ENCODE peak calls at places on chromosomes 4 and X, in five cellular contexts. One of them, this sample, is unnamed.

GRCh38 chr4:187090401-187090800 is 366.7 kb upstream of the FAT1 start:
- DNase-seq in body of pancreas: no peak
- DNase-seq in heart right ventricle: no peak
- DNase-seq in upper lobe of left lung: no peak
- DNase-seq in right cardiac atrium: no peak
- DNase-seq in this sample: no peak

GRCh38 chr4:120683902-120684540 is 238.5 kb downstream of the PRDM5 start:
- DNase-seq in body of pancreas: no peak
- DNase-seq in heart right ventricle: no peak
- DNase-seq in upper lobe of left lung: no peak
- DNase-seq in right cardiac atrium: no peak
- DNase-seq in this sample: no peak

GRCh38 chrX:104469771-104470170 is 96.2 kb upstream of the IL1RAPL2 start:
- DNase-seq in body of pancreas: no peak
- DNase-seq in heart right ventricle: no peak
- DNase-seq in upper lobe of left lung: no peak
- DNase-seq in right cardiac atrium: no peak
- DNase-seq in this sample: no peak

GRCh38 chrX:85024562-85024961 is 20.9 kb downstream of the APOOL start:
- DNase-seq in body of pancreas: no peak
- DNase-seq in heart right ventricle: no peak
- DNase-seq in upper lobe of left lung: no peak
- DNase-seq in right cardiac atrium: no peak
- DNase-seq in this sample: no peak

GRCh38 chr4:121370729-121371325 is 10.0 kb downstream of the QRFPR start:
- DNase-seq in body of pancreas: peak; percentile 33
- DNase-seq in heart right ventricle: no peak
- DNase-seq in upper lobe of left lung: no peak
- DNase-seq in right cardiac atrium: no peak
- DNase-seq in this sample: no peak

GRCh38 chr4:56531149-56531770 is 25.7 kb downstream of the ARL9 start:
- DNase-seq in body of pancreas: no peak
- DNase-seq in heart right ventricle: no peak
- DNase-seq in upper lobe of left lung: no peak
- DNase-seq in right cardiac atrium: no peak
- DNase-seq in this sample: no peak

GRCh38 chr4:89682808-89683207 is 154.2 kb downstream of the SNCA start:
- DNase-seq in body of pancreas: no peak
- DNase-seq in heart right ventricle: no peak
- DNase-seq in upper lobe of left lung: no peak
- DNase-seq in right cardiac atrium: no peak
- DNase-seq in this sample: no peak

GRCh38 chr4:56671373-56671772 is 9.7 kb downstream of the HOPX start:
- DNase-seq in body of pancreas: no peak
- DNase-seq in heart right ventricle: no peak
- DNase-seq in upper lobe of left lung: no peak
- DNase-seq in right cardiac atrium: no peak
- DNase-seq in this sample: no peak

GRCh38 chrX:41180194-41180902 is 95.1 kb downstream of the USP9X start:
- DNase-seq in body of pancreas: peak; percentile 45
- DNase-seq in heart right ventricle: no peak
- DNase-seq in upper lobe of left lung: no peak
- DNase-seq in right cardiac atrium: no peak
- DNase-seq in this sample: no peak

GRCh38 chrX:20665441-20665840 is 398.7 kb upstream of the RPS6KA3 start:
- DNase-seq in body of pancreas: no peak
- DNase-seq in heart right ventricle: no peak
- DNase-seq in upper lobe of left lung: no peak
- DNase-seq in right cardiac atrium: no peak
- DNase-seq in this sample: no peak

GRCh38 chr4:84647307-84647884 is 64.5 kb downstream of the CDS1 start:
- DNase-seq in body of pancreas: no peak
- DNase-seq in heart right ventricle: no peak
- DNase-seq in upper lobe of left lung: no peak
- DNase-seq in right cardiac atrium: no peak
- DNase-seq in this sample: no peak

GRCh38 chrX:140712413-140713173 is 3.0 kb downstream of the LINC00632 start:
- DNase-seq in body of pancreas: peak; percentile 49
- DNase-seq in heart right ventricle: peak; percentile 66
- DNase-seq in upper lobe of left lung: peak; percentile 39
- DNase-seq in right cardiac atrium: peak; percentile 90
- DNase-seq in this sample: peak; percentile 40

GRCh38 chr4:184583738-184584502 is 65.3 kb downstream of the CASP3 start:
- DNase-seq in body of pancreas: no peak
- DNase-seq in heart right ventricle: no peak
- DNase-seq in upper lobe of left lung: no peak
- DNase-seq in right cardiac atrium: no peak
- DNase-seq in this sample: no peak

GRCh38 chr4:185470503-185471195 is 884 bp downstream of the CCDC110 start:
- DNase-seq in body of pancreas: peak; percentile 94
- DNase-seq in heart right ventricle: peak; percentile 64
- DNase-seq in upper lobe of left lung: peak; percentile 85
- DNase-seq in right cardiac atrium: peak; percentile 86
- DNase-seq in this sample: peak; percentile 68

GRCh38 chrX:40700640-40701342 is 34.6 kb downstream of the MED14 start:
- DNase-seq in body of pancreas: no peak
- DNase-seq in heart right ventricle: no peak
- DNase-seq in upper lobe of left lung: no peak
- DNase-seq in right cardiac atrium: no peak
- DNase-seq in this sample: no peak

GRCh38 chr4:38678078-38678477 is 14.1 kb downstream of the KLF3 start:
- DNase-seq in body of pancreas: no peak
- DNase-seq in heart right ventricle: no peak
- DNase-seq in upper lobe of left lung: no peak
- DNase-seq in right cardiac atrium: no peak
- DNase-seq in this sample: peak; percentile 12
- H3K27ac ChIP-seq in body of pancreas: no peak overlapping the region
- H3K27ac ChIP-seq in heart right ventricle: peak overlapping the region; percentile 54
- H3K27ac ChIP-seq in upper lobe of left lung: no peak overlapping the region
- H3K27ac ChIP-seq in right cardiac atrium: peak overlapping the region; percentile 3
- H3K27ac ChIP-seq in this sample: peak overlapping the region; percentile 42

GRCh38 chrX:49310371-49310770 is 6.9 kb downstream of the GAGE10 start:
- DNase-seq in body of pancreas: no peak
- DNase-seq in heart right ventricle: no peak
- DNase-seq in upper lobe of left lung: no peak
- DNase-seq in right cardiac atrium: no peak
- DNase-seq in this sample: no peak
- H3K27ac ChIP-seq in body of pancreas: no peak overlapping the region
- H3K27ac ChIP-seq in heart right ventricle: no peak overlapping the region
- H3K27ac ChIP-seq in upper lobe of left lung: no peak overlapping the region
- H3K27ac ChIP-seq in right cardiac atrium: no peak overlapping the region
- H3K27ac ChIP-seq in this sample: no peak overlapping the region

GRCh38 chr4:151316645-151317044 is 8.8 kb downstream of the SH3D19 start:
- DNase-seq in body of pancreas: no peak
- DNase-seq in heart right ventricle: no peak
- DNase-seq in upper lobe of left lung: no peak
- DNase-seq in right cardiac atrium: no peak
- DNase-seq in this sample: no peak

GRCh38 chr4:151314509-151314908 is 10.9 kb downstream of the SH3D19 start:
- DNase-seq in body of pancreas: no peak
- DNase-seq in heart right ventricle: no peak
- DNase-seq in upper lobe of left lung: no peak
- DNase-seq in right cardiac atrium: no peak
- DNase-seq in this sample: no peak

GRCh38 chr4:151313306-151314028 is 11.9 kb downstream of the SH3D19 start:
- DNase-seq in body of pancreas: no peak
- DNase-seq in heart right ventricle: no peak
- DNase-seq in upper lobe of left lung: no peak
- DNase-seq in right cardiac atrium: no peak
- DNase-seq in this sample: no peak

GRCh38 chr4:151318310-151319006 is 6.9 kb downstream of the SH3D19 start:
- DNase-seq in body of pancreas: no peak
- DNase-seq in heart right ventricle: no peak
- DNase-seq in upper lobe of left lung: no peak
- DNase-seq in right cardiac atrium: no peak
- DNase-seq in this sample: no peak

DNA sequence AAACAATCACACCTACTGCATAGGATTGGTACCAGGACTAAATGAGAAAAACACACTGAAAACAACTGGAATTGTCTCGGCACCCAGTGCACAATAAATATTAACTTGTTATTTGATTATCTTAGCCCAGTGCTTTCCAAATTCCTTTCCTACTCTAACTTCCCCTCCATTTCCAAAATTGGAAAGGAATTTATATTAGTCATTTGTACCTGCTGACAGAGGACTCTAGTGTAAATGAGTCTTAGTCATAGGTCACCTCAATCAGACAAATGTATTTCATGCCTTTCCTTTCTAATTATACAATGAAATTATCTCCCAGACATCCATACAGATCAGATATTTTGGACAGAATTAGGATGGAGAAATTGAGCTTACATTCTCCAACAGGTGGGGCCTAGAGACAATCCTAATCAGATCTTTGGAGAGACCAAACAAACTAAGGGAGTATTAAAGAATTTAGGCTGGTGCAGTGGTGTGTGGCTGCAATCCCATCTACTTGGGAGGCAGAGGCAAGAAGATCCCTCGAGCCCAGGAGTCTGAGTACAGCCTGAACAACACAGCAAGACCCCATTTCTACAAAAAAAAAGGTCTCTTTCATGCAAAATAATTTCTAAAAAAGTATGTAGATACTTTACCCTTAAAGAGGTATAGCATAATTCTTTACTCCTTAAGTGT is 10.1 kb downstream of the SH3D19 start:
- DNase-seq in body of pancreas: no peak
- DNase-seq in heart right ventricle: no peak
- DNase-seq in upper lobe of left lung: no peak
- DNase-seq in right cardiac atrium: no peak
- DNase-seq in this sample: no peak
- H3K27ac ChIP-seq in body of pancreas: peak overlapping the region; percentile 57
- H3K27ac ChIP-seq in heart right ventricle: peak overlapping the region; percentile 70
- H3K27ac ChIP-seq in upper lobe of left lung: peak overlapping the region; percentile 6
- H3K27ac ChIP-seq in right cardiac atrium: peak overlapping the region; percentile 93
- H3K27ac ChIP-seq in this sample: no peak overlapping the region

DNA sequence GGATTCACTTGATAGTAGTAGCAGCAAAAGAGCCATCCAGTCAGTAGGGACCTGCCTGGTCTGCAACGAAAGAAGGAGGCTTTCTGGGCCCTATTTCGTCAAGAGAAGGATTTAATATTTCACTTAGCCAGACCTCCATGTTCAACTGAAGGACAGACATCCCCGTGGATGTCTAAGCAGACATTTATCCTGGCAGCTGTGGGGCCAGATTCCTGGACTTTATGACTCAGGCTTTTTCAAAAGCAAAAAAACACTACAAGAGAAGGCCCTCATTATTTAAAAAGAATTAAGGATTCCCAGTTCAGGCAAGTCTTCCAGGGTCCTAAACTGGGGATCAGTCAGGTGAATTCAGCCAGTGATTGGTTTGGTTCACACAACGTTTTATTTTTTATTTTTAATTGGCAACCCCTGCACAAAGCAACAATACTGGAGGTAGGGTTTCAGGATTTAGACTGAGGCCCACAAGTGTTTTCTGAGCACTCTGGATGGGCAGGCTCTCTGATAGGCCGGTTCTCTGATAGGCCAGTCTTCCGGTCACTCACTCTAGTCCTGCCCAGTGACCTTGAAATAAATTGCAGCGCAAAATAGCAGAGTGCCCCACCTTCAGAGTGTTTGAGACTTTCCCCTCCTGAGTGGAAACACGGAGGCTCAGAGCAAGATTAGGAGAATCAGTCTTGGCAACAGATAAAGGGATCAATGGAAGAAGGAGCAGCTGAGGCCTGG is 88.7 kb upstream of the TSPAN5 start:
- DNase-seq in body of pancreas: no peak
- DNase-seq in heart right ventricle: no peak
- DNase-seq in upper lobe of left lung: no peak
- DNase-seq in right cardiac atrium: no peak
- DNase-seq in this sample: no peak
- H3K27ac ChIP-seq in body of pancreas: no peak overlapping the region
- H3K27ac ChIP-seq in heart right ventricle: no peak overlapping the region
- H3K27ac ChIP-seq in upper lobe of left lung: no peak overlapping the region
- H3K27ac ChIP-seq in right cardiac atrium: no peak overlapping the region
- H3K27ac ChIP-seq in this sample: no peak overlapping the region

DNA sequence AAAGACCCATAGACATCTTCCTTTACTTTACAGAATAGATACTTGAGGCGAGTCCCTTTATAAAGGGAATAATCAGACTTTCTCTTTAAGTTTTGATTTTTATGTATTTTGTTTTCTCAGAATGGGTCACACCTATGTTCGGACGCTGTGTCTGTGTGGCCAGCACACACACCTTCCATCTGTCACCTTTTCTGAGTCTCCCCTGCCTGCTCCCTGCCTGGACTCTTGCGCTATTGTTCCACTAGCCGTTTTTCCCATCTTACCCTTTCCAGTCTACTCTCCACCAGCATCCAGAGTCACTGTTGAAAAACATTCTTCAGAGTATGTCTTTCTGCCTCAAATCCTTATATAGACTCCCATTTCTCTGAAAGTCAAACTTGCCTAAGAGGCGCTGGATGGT is 236.1 kb downstream of the MAML3 start:
- DNase-seq in body of pancreas: no peak
- DNase-seq in heart right ventricle: no peak
- DNase-seq in upper lobe of left lung: no peak
- DNase-seq in right cardiac atrium: no peak
- DNase-seq in this sample: no peak
- H3K27ac ChIP-seq in body of pancreas: peak overlapping the region; percentile 81
- H3K27ac ChIP-seq in heart right ventricle: no peak overlapping the region
- H3K27ac ChIP-seq in upper lobe of left lung: peak overlapping the region; percentile 52
- H3K27ac ChIP-seq in right cardiac atrium: peak overlapping the region; percentile 80
- H3K27ac ChIP-seq in this sample: no peak overlapping the region

GRCh38 chr4:133000012-133000411 is 149.1 kb upstream of the PCDH10 start:
- DNase-seq in body of pancreas: no peak
- DNase-seq in heart right ventricle: no peak
- DNase-seq in upper lobe of left lung: no peak
- DNase-seq in right cardiac atrium: no peak
- DNase-seq in this sample: no peak
- H3K27ac ChIP-seq in body of pancreas: no peak overlapping the region
- H3K27ac ChIP-seq in heart right ventricle: no peak overlapping the region
- H3K27ac ChIP-seq in upper lobe of left lung: no peak overlapping the region
- H3K27ac ChIP-seq in right cardiac atrium: no peak overlapping the region
- H3K27ac ChIP-seq in this sample: no peak overlapping the region

GRCh38 chrX:31215277-31215815 is 143.5 kb upstream of the FTHL17 start:
- DNase-seq in body of pancreas: no peak
- DNase-seq in heart right ventricle: no peak
- DNase-seq in upper lobe of left lung: no peak
- DNase-seq in right cardiac atrium: no peak
- DNase-seq in this sample: no peak
- H3K27ac ChIP-seq in body of pancreas: no peak overlapping the region
- H3K27ac ChIP-seq in heart right ventricle: no peak overlapping the region
- H3K27ac ChIP-seq in upper lobe of left lung: no peak overlapping the region
- H3K27ac ChIP-seq in right cardiac atrium: no peak overlapping the region
- H3K27ac ChIP-seq in this sample: no peak overlapping the region

DNA sequence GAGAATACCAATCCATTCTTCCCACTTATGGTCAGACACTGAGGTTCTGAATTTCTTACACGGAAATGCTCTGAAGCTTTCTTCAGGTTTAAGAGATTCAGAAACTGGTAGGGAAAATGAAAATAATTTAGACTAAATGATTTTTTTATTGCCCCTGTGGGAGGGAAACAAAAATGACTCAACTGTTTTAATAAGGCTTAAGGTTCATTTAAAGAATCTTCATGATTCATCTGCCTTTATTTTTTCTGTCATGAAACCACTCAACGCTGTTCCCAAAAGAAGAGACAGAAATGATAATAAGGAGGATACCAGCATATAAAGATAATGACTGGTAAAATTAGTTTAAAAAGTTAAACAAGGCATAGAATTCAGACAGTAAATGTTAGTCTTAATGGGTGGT is 39.3 kb upstream of the FAM47B start:
- DNase-seq in body of pancreas: no peak
- DNase-seq in heart right ventricle: no peak
- DNase-seq in upper lobe of left lung: no peak
- DNase-seq in right cardiac atrium: no peak
- DNase-seq in this sample: no peak
- H3K27ac ChIP-seq in body of pancreas: no peak overlapping the region
- H3K27ac ChIP-seq in heart right ventricle: no peak overlapping the region
- H3K27ac ChIP-seq in upper lobe of left lung: no peak overlapping the region
- H3K27ac ChIP-seq in right cardiac atrium: no peak overlapping the region
- H3K27ac ChIP-seq in this sample: no peak overlapping the region

This sample was measured in caudate nucleus.